ENCODE peak calls at places on chromosomes 12 and 14, in seven cellular contexts. One of them, this sample, is unnamed.

GRCh38 chr12:32027684-32028355 is 68.6 kb downstream of the RESF1 start:
- DNase-seq in CD8-positive, alpha-beta T cell: no peak
- DNase-seq in neuronal stem cell: no peak
- DNase-seq in GM23248: no peak
- DNase-seq in right cardiac atrium: no peak
- DNase-seq in heart right ventricle: no peak
- DNase-seq in body of pancreas: no peak
- DNase-seq in this sample: no peak

GRCh38 chr12:5965950-5966383 is 20.9 kb upstream of the ANO2 start:
- DNase-seq in CD8-positive, alpha-beta T cell: peak
- DNase-seq in GM23248: peak
- DNase-seq in heart right ventricle: peak
- DNase-seq in body of pancreas: peak
- DNase-seq in neuronal stem cell: peak
- DNase-seq in right cardiac atrium: peak
- DNase-seq in this sample: no peak

GRCh38 chr12:42468853-42469252 is 120.7 kb downstream of the PRICKLE1 start:
- DNase-seq in neuronal stem cell: no peak
- DNase-seq in body of pancreas: no peak
- DNase-seq in heart right ventricle: no peak
- DNase-seq in right cardiac atrium: no peak
- DNase-seq in GM23248: peak
- DNase-seq in CD8-positive, alpha-beta T cell: no peak
- DNase-seq in this sample: no peak

GRCh38 chr14:28813810-28814209 is 47.2 kb downstream of the FOXG1 start:
- DNase-seq in GM23248: peak
- DNase-seq in heart right ventricle: no peak
- DNase-seq in body of pancreas: no peak
- DNase-seq in right cardiac atrium: no peak
- DNase-seq in neuronal stem cell: no peak
- DNase-seq in CD8-positive, alpha-beta T cell: no peak
- DNase-seq in this sample: no peak

GRCh38 chr12:7588703-7589329 is 76.9 kb downstream of the APOBEC1 start:
- DNase-seq in neuronal stem cell: no peak
- DNase-seq in GM23248: peak
- DNase-seq in body of pancreas: peak
- DNase-seq in heart right ventricle: no peak
- DNase-seq in CD8-positive, alpha-beta T cell: peak
- DNase-seq in right cardiac atrium: no peak
- DNase-seq in this sample: no peak

GRCh38 chr14:106846218-106846617 is 1319.8 kb downstream of the TMEM121 start:
- DNase-seq in right cardiac atrium: no peak
- DNase-seq in body of pancreas: no peak
- DNase-seq in CD8-positive, alpha-beta T cell: no peak
- DNase-seq in heart right ventricle: no peak
- DNase-seq in neuronal stem cell: no peak
- DNase-seq in GM23248: no peak
- DNase-seq in this sample: no peak

GRCh38 chr14:50088731-50089130 is 27.6 kb downstream of the VCPKMT start:
- DNase-seq in heart right ventricle: no peak
- DNase-seq in CD8-positive, alpha-beta T cell: no peak
- DNase-seq in GM23248: no peak
- DNase-seq in neuronal stem cell: no peak
- DNase-seq in body of pancreas: no peak
- DNase-seq in right cardiac atrium: no peak
- DNase-seq in this sample: no peak

GRCh38 chr14:61438860-61439765 is 117.7 kb downstream of the PRKCH start:
- DNase-seq in neuronal stem cell: peak
- DNase-seq in CD8-positive, alpha-beta T cell: peak
- DNase-seq in body of pancreas: peak
- DNase-seq in right cardiac atrium: peak
- DNase-seq in GM23248: peak
- DNase-seq in heart right ventricle: peak
- DNase-seq in this sample: peak

GRCh38 chr12:14540801-14541462 is 26.8 kb downstream of the PLBD1 start:
- DNase-seq in neuronal stem cell: no peak
- DNase-seq in heart right ventricle: no peak
- DNase-seq in body of pancreas: no peak
- DNase-seq in right cardiac atrium: no peak
- DNase-seq in CD8-positive, alpha-beta T cell: no peak
- DNase-seq in GM23248: no peak
- DNase-seq in this sample: no peak

GRCh38 chr12:69430942-69431603 is 39.1 kb upstream of the FRS2 start:
- DNase-seq in CD8-positive, alpha-beta T cell: no peak
- DNase-seq in body of pancreas: no peak
- DNase-seq in heart right ventricle: peak
- DNase-seq in right cardiac atrium: peak
- DNase-seq in GM23248: no peak
- DNase-seq in neuronal stem cell: no peak
- DNase-seq in this sample: no peak

GRCh38 chr12:83954939-83955601 is 957.5 kb downstream of the SLC6A15 start:
- DNase-seq in right cardiac atrium: no peak
- DNase-seq in GM23248: peak
- DNase-seq in heart right ventricle: no peak
- DNase-seq in CD8-positive, alpha-beta T cell: no peak
- DNase-seq in body of pancreas: no peak
- DNase-seq in neuronal stem cell: no peak
- DNase-seq in this sample: no peak

GRCh38 chr12:14795028-14795448 is 8.2 kb downstream of the WBP11 start:
- DNase-seq in CD8-positive, alpha-beta T cell: no peak
- DNase-seq in heart right ventricle: no peak
- DNase-seq in neuronal stem cell: no peak
- DNase-seq in body of pancreas: no peak
- DNase-seq in GM23248: no peak
- DNase-seq in right cardiac atrium: no peak
- DNase-seq in this sample: no peak

GRCh38 chr14:90781344-90781761 is 34.9 kb downstream of the TTC7B start:
- DNase-seq in neuronal stem cell: no peak
- DNase-seq in heart right ventricle: no peak
- DNase-seq in GM23248: peak
- DNase-seq in body of pancreas: no peak
- DNase-seq in right cardiac atrium: no peak
- DNase-seq in CD8-positive, alpha-beta T cell: no peak
- DNase-seq in this sample: no peak

GRCh38 chr12:105983622-105984325 is 155.0 kb downstream of the NUAK1 start:
- DNase-seq in heart right ventricle: no peak
- DNase-seq in right cardiac atrium: no peak
- DNase-seq in GM23248: peak
- DNase-seq in neuronal stem cell: no peak
- DNase-seq in body of pancreas: no peak
- DNase-seq in CD8-positive, alpha-beta T cell: no peak
- DNase-seq in this sample: no peak

GRCh38 chr14:36856095-36856878 is 194.6 kb downstream of the PAX9 start:
- DNase-seq in body of pancreas: no peak
- DNase-seq in CD8-positive, alpha-beta T cell: no peak
- DNase-seq in heart right ventricle: no peak
- DNase-seq in neuronal stem cell: no peak
- DNase-seq in right cardiac atrium: no peak
- DNase-seq in GM23248: peak
- DNase-seq in this sample: no peak
- H3K27ac ChIP-seq in body of pancreas: no peak
- H3K27ac ChIP-seq in CD8-positive, alpha-beta T cell: no peak
- H3K27ac ChIP-seq in heart right ventricle: no peak
- H3K27ac ChIP-seq in neuronal stem cell: no peak
- H3K27ac ChIP-seq in right cardiac atrium: no peak
- H3K27ac ChIP-seq in GM23248: no peak
- H3K27ac ChIP-seq in this sample: no peak

GRCh38 chr12:77323778-77324415 is 258.5 kb upstream of the E2F7 start:
- DNase-seq in right cardiac atrium: no peak
- DNase-seq in heart right ventricle: no peak
- DNase-seq in body of pancreas: no peak
- DNase-seq in GM23248: no peak
- DNase-seq in neuronal stem cell: no peak
- DNase-seq in CD8-positive, alpha-beta T cell: no peak
- DNase-seq in this sample: no peak

GRCh38 chr12:77324763-77325468 is 259.5 kb upstream of the E2F7 start:
- DNase-seq in body of pancreas: peak
- DNase-seq in right cardiac atrium: peak
- DNase-seq in heart right ventricle: peak
- DNase-seq in CD8-positive, alpha-beta T cell: no peak
- DNase-seq in neuronal stem cell: peak
- DNase-seq in GM23248: peak
- DNase-seq in this sample: peak

GRCh38 chr12:77328326-77328725 is 263.0 kb upstream of the E2F7 start:
- DNase-seq in heart right ventricle: no peak
- DNase-seq in CD8-positive, alpha-beta T cell: no peak
- DNase-seq in GM23248: no peak
- DNase-seq in neuronal stem cell: no peak
- DNase-seq in body of pancreas: no peak
- DNase-seq in right cardiac atrium: no peak
- DNase-seq in this sample: no peak

GRCh38 chr12:77324416-77324762 is 259.0 kb upstream of the E2F7 start:
- DNase-seq in neuronal stem cell: no peak
- DNase-seq in GM23248: no peak
- DNase-seq in right cardiac atrium: no peak
- DNase-seq in CD8-positive, alpha-beta T cell: no peak
- DNase-seq in body of pancreas: no peak
- DNase-seq in heart right ventricle: no peak
- DNase-seq in this sample: no peak

DNA sequence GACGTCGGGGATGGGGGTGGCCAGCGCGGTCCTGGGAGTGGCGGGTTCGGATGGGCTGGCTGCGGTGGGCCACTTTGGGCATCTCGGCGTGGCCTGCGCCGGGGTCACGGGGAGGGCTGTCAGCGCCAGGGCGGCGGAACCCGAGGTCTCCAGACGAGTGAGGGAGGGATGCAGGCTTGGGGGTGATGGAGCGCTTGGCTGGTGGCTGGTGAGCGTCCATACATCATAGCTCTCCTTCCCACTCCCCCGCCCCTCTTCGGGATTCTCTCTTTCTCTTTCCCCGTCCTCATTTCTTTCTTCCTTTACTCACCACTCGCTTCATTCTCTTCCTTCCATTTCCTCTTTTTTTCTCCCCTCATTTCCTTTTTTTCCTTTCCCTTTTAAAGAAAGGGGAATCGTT is 260.1 kb upstream of the E2F7 start:
- DNase-seq in neuronal stem cell: no peak
- DNase-seq in heart right ventricle: peak
- DNase-seq in GM23248: peak
- DNase-seq in right cardiac atrium: peak
- DNase-seq in body of pancreas: no peak
- DNase-seq in CD8-positive, alpha-beta T cell: no peak
- DNase-seq in this sample: no peak
- H3K27ac ChIP-seq in neuronal stem cell: no peak
- H3K27ac ChIP-seq in heart right ventricle: no peak
- H3K27ac ChIP-seq in GM23248: no peak
- H3K27ac ChIP-seq in right cardiac atrium: no peak
- H3K27ac ChIP-seq in body of pancreas: no peak
- H3K27ac ChIP-seq in CD8-positive, alpha-beta T cell: no peak
- H3K27ac ChIP-seq in this sample: no peak

DNA sequence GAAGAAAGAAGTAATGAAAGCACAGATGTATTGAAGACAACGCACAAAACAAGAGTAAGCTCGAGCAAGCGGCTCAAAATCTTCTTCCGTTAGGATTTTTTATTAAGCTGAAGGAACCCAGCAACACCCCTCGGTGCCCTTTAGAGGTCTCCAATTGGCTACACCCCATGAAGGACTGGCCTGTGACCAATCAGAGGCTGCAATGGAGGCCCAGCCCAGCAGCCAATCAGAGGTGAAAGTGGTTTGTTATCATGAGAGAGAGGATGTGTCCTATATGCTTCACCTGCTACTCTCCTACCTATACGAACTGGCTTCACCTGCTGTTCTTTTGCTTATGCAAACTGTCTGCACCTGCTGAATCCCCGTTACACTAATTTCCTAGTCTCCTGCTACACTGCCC is 358.8 kb downstream of the C12orf50 start:
- DNase-seq in heart right ventricle: no peak
- DNase-seq in CD8-positive, alpha-beta T cell: no peak
- DNase-seq in right cardiac atrium: no peak
- DNase-seq in body of pancreas: no peak
- DNase-seq in GM23248: no peak
- DNase-seq in neuronal stem cell: no peak
- DNase-seq in this sample: no peak
- H3K27ac ChIP-seq in heart right ventricle: no peak
- H3K27ac ChIP-seq in CD8-positive, alpha-beta T cell: no peak
- H3K27ac ChIP-seq in right cardiac atrium: no peak
- H3K27ac ChIP-seq in body of pancreas: no peak
- H3K27ac ChIP-seq in GM23248: no peak
- H3K27ac ChIP-seq in neuronal stem cell: no peak
- H3K27ac ChIP-seq in this sample: no peak

GRCh38 chr14:72779679-72780078 is 114.2 kb downstream of the DPF3 start:
- DNase-seq in GM23248: no peak
- DNase-seq in heart right ventricle: no peak
- DNase-seq in right cardiac atrium: no peak
- DNase-seq in neuronal stem cell: no peak
- DNase-seq in body of pancreas: no peak
- DNase-seq in CD8-positive, alpha-beta T cell: no peak
- DNase-seq in this sample: no peak
- H3K27ac ChIP-seq in GM23248: peak
- H3K27ac ChIP-seq in heart right ventricle: no peak
- H3K27ac ChIP-seq in right cardiac atrium: peak
- H3K27ac ChIP-seq in neuronal stem cell: no peak
- H3K27ac ChIP-seq in body of pancreas: no peak
- H3K27ac ChIP-seq in CD8-positive, alpha-beta T cell: no peak
- H3K27ac ChIP-seq in this sample: no peak

GRCh38 chr12:123453165-123453564 is 4.8 kb upstream of the SNRNP35 start:
- DNase-seq in right cardiac atrium: no peak
- DNase-seq in heart right ventricle: no peak
- DNase-seq in neuronal stem cell: no peak
- DNase-seq in GM23248: no peak
- DNase-seq in CD8-positive, alpha-beta T cell: peak
- DNase-seq in body of pancreas: no peak
- DNase-seq in this sample: no peak

DNA sequence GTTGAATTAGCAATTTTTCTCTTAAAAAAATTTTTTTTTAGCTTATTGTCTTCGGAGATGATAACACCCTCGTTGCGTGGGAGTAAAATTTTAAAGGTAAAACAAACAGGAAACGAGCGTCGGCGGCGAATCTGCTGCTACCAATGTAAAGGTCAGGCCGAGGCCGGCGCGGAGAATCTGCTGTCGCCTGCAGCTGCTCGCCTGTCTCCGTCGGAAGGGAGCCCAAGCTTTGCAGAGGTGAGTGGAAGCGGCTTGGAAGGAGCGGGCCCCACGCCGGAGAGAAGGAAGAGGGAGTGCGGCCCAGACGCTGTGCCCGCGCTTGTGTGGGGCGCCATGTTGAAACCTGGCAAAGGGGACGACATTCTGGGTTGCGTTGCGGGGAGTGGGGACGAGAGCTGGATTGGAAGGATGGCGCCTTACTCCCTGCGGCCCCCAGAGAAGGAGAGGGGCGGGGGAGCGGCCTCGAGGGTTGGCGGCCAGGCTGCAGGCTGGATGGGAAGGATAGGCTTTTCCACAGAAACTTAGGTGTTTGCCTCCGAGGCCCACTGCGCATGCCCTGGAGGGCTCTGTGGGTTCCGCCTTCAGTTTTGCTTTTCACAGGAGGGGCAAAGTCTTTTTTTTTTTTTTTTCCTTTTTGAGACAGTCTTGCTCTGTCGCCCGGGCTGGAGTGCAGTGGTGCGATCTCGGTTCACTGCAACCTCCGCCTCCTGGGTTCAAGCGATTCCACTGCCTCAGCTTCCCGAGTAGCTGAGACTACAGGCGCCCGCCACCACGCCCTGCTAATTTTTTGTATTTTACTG is at the start of gene SNRNP35:
- DNase-seq in GM23248: peak
- DNase-seq in heart right ventricle: peak
- DNase-seq in right cardiac atrium: peak
- DNase-seq in neuronal stem cell: peak
- DNase-seq in body of pancreas: peak
- DNase-seq in CD8-positive, alpha-beta T cell: peak
- DNase-seq in this sample: peak
- H3K27ac ChIP-seq in GM23248: peak
- H3K27ac ChIP-seq in heart right ventricle: peak
- H3K27ac ChIP-seq in right cardiac atrium: peak
- H3K27ac ChIP-seq in neuronal stem cell: peak
- H3K27ac ChIP-seq in body of pancreas: peak
- H3K27ac ChIP-seq in CD8-positive, alpha-beta T cell: peak
- H3K27ac ChIP-seq in this sample: peak

GRCh38 chr14:104974146-104974541 is 4.0 kb downstream of the AHNAK2 start:
- DNase-seq in neuronal stem cell: no peak
- DNase-seq in GM23248: no peak
- DNase-seq in heart right ventricle: no peak
- DNase-seq in CD8-positive, alpha-beta T cell: no peak
- DNase-seq in body of pancreas: no peak
- DNase-seq in right cardiac atrium: no peak
- DNase-seq in this sample: no peak
- H3K27ac ChIP-seq in neuronal stem cell: no peak
- H3K27ac ChIP-seq in GM23248: peak
- H3K27ac ChIP-seq in heart right ventricle: peak
- H3K27ac ChIP-seq in CD8-positive, alpha-beta T cell: no peak
- H3K27ac ChIP-seq in body of pancreas: peak
- H3K27ac ChIP-seq in right cardiac atrium: no peak
- H3K27ac ChIP-seq in this sample: peak